ENCODE peak calls at places on chromosome 21, in four cellular contexts. O is GM12878, H is HepG2, L is K562. U is an unnamed sample.

GRCh38 chr21:43207043-43207315 is 38.2 kb downstream of the CRYAA start:
- DNase-seq in H (no peak), O (no peak), L (no peak), U (no peak)

GRCh38 chr21:19781881-19782652 is 1216.1 kb upstream of the NCAM2 start:
- DNase-seq in H (no peak), L (no peak), O (no peak), U (no peak)

GRCh38 chr21:35943752-35944151 is 116.6 kb downstream of the SETD4 start:
- DNase-seq in H (no peak), O (no peak), L (no peak), U (no peak)

GRCh38 chr21:35095859-35096291 is 46.8 kb upstream of the RUNX1 start:
- DNase-seq in O (no peak), H (no peak), L (no peak), U (no peak)

GRCh38 chr21:41249476-41249875 is 67.1 kb upstream of the FAM3B start:
- DNase-seq in H (no peak), O (no peak), L (no peak), U (no peak)

GRCh38 chr21:17911628-17912027 is 92.5 kb upstream of the C21orf91 start:
- DNase-seq in H (no peak), O (no peak), L (no peak), U (no peak)

GRCh38 chr21:42587036-42587435 is 66.4 kb upstream of the PDE9A start:
- DNase-seq in O (no peak), L (no peak), H (no peak), U (no peak)

GRCh38 chr21:41779659-41780058 is 12.8 kb upstream of the RIPK4 start:
- DNase-seq in O (no peak), L (no peak), H (no peak), U (no peak)

GRCh38 chr21:34889287-34889536 is 159.9 kb downstream of the RUNX1 start:
- DNase-seq in L (peak), O (no peak), H (peak), U (peak)

GRCh38 chr21:42688226-42688840 is 34.9 kb downstream of the PDE9A start:
- DNase-seq in O (no peak), L (no peak), H (no peak), U (no peak)

GRCh38 chr21:42636535-42636914 is 16.9 kb upstream of the PDE9A start:
- DNase-seq in H (no peak), L (no peak), O (no peak), U (no peak)

GRCh38 chr21:17257784-17258183 is 255.1 kb upstream of the CXADR start:
- DNase-seq in H (no peak), O (no peak), L (no peak), U (no peak)

GRCh38 chr21:20996421-20997307 is 1.5 kb upstream of the NCAM2 start:
- DNase-seq in H (no peak), L (no peak), O (no peak), U (no peak)

GRCh38 chr21:40947713-40948112 is 100.8 kb upstream of the DSCAM start:
- DNase-seq in H (no peak), L (no peak), O (no peak), U (no peak)

GRCh38 chr21:35469446-35469845 is 420.3 kb upstream of the RUNX1 start:
- DNase-seq in H (no peak), L (no peak), O (no peak), U (no peak)

GRCh38 chr21:34859976-34860653 is 189.0 kb downstream of the RUNX1 start:
- DNase-seq in O (no peak), H (no peak), L (no peak), U (no peak)

GRCh38 chr21:19759836-19760235 is 1238.4 kb upstream of the NCAM2 start:
- DNase-seq in H (no peak), O (no peak), L (no peak), U (no peak)

GRCh38 chr21:31609081-31609480 is 50.4 kb upstream of the SOD1 start:
- DNase-seq in H (no peak), L (peak), O (no peak), U (no peak)

GRCh38 chr21:18334066-18334465 is 69.5 kb downstream of the TMPRSS15 start:
- DNase-seq in L (no peak), H (no peak), O (no peak), U (no peak)

GRCh38 chr21:39587376-39587775 is 25.4 kb upstream of the B3GALT5 start:
- DNase-seq in H (no peak), L (peak), O (no peak), U (no peak)

GRCh38 chr21:42009018-42009830 is 936 bp downstream of the ZBTB21 start:
- DNase-seq in O (no peak), H (peak), L (peak), U (peak)

GRCh38 chr21:39633770-39634181 is 21.0 kb downstream of the B3GALT5 start:
- DNase-seq in H (no peak), O (no peak), L (no peak), U (no peak)

GRCh38 chr21:42455196-42455595 is 40.8 kb downstream of the RSPH1 start:
- DNase-seq in H (no peak), O (no peak), L (no peak), U (no peak)

GRCh38 chr21:35732788-35733187 is 327.5 kb downstream of the SETD4 start:
- DNase-seq in L (no peak), H (no peak), O (no peak), U (no peak)

GRCh38 chr21:38853421-38853919 is 47.7 kb downstream of the ETS2 start:
- DNase-seq in H (peak), L (peak), O (no peak), U (no peak)

GRCh38 chr21:42556476-42556875 is 42.8 kb downstream of the SLC37A1 start:
- DNase-seq in H (no peak), L (no peak), O (no peak), U (no peak)

GRCh38 chr21:42624095-42624830 is 29.2 kb upstream of the PDE9A start:
- DNase-seq in L (no peak), H (peak), O (no peak), U (no peak)

GRCh38 chr21:43372663-43373386 is 54.1 kb downstream of the SIK1 start:
- DNase-seq in O (no peak), L (no peak), H (no peak), U (no peak)

GRCh38 chr21:32298658-32299081 is at the start of gene MRAP:
- DNase-seq in L (peak), O (no peak), H (no peak), U (no peak)

GRCh38 chr21:42463861-42464515 is 32.0 kb downstream of the RSPH1 start:
- DNase-seq in H (peak), O (no peak), L (peak), U (peak)

GRCh38 chr21:38787461-38788274 is 18.1 kb upstream of the ETS2 start:
- DNase-seq in O (no peak), L (peak), H (peak), U (peak)

GRCh38 chr21:42164818-42165217 is 54.1 kb upstream of the ABCG1 start:
- DNase-seq in L (no peak), O (no peak), H (no peak), U (no peak)

GRCh38 chr21:19461481-19462205 is 1058.1 kb upstream of the TMPRSS15 start:
- DNase-seq in O (no peak), L (peak), H (no peak), U (no peak)

GRCh38 chr21:38671716-38672115 is 134.0 kb upstream of the ETS2 start:
- DNase-seq in O (no peak), H (no peak), L (no peak), U (no peak)

GRCh38 chr21:40333731-40334130 is 466.5 kb downstream of the PCP4 start:
- DNase-seq in H (no peak), L (no peak), O (no peak), U (no peak)

GRCh38 chr21:42233067-42233981 is 14.4 kb downstream of the ABCG1 start:
- DNase-seq in L (peak), O (peak), H (peak), U (no peak)

DNA sequence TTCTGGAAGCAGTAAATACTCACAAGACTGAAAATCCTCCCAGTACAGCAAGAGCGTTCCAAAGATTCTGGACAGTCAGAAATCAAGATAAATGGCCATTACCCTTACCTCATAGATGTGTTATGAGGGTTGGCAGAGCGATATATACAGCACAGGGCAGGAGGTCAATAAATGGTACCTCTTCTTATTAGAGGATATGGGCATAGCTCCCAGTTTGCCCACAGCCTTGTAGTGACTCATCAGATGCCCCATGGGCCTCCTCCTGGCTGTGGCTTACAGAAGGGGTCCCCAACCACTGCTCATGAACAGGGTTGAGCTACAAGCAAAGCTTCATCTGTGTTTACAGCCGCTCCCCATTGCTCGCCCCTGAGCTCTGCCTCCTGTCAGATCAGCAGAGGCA is 7.3 kb upstream of the IFNGR2 start:
- DNase-seq in L (no peak), H (no peak), O (no peak), U (no peak)
- TF ChIP-seq FOXM1 in L (no peak), H (no peak), O (no peak), U (no peak)

GRCh38 chr21:37535130-37535529 is 168.6 kb downstream of the DYRK1A start:
- DNase-seq in L (no peak), O (no peak), H (no peak), U (no peak)

GRCh38 chr21:37537391-37537996 is 170.9 kb downstream of the DYRK1A start:
- DNase-seq in L (no peak), O (no peak), H (no peak), U (no peak)

GRCh38 chr21:37534431-37534830 is 167.9 kb downstream of the DYRK1A start:
- DNase-seq in L (no peak), H (no peak), O (no peak), U (no peak)

GRCh38 chr21:37535672-37536071 is 169.1 kb downstream of the DYRK1A start:
- DNase-seq in O (no peak), L (no peak), H (no peak), U (no peak)

DNA sequence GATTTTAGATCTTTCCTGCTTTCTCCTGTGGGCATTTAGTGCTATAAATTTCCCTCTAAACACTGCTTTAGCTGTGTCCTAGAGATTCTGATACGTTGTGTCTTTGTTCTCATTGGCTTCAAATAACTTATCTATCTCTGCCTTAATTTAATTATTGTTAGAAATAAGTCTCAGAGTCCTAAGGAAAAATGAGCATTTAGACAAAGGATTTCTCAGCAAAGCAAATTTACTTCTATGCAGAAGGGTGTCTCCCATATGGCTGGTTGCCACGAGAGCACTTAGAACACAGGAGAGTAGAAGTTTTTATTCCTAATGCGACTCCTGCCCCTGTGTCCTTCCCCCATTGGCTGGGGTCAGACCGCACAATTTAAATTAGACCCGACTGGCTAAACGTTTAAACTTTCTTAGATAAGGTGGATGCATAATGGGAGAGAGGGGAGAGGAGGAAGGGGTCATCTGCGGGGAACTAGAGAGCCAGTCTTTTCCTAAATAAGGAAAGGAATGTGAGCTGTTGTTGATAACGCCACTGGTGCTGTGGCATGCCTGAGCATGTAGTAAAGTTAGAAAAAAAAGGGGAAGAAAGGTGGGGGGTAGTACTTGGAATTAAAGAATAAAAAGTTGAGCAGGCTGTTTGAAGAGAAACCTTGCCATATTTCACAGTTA is 170.2 kb downstream of the DYRK1A start:
- DNase-seq in H (no peak), O (no peak), L (peak), U (no peak)
- TF ChIP-seq BHLHE40 in H (no peak), O (no peak), L (peak), U (no peak)

GRCh38 chr21:45985471-45986315 is 4.1 kb downstream of the COL6A1 start:
- DNase-seq in O (no peak), L (no peak), H (no peak), U (no peak)
- TF ChIP-seq FOXM1 in O (no peak), L (no peak), H (no peak), U (no peak)

GRCh38 chr21:27275294-27275927 is 308.5 kb upstream of the ADAMTS5 start:
- DNase-seq in L (no peak), O (no peak), H (no peak), U (no peak)
- TF ChIP-seq BHLHE40 in L (no peak), O (no peak), H (no peak), U (no peak)

DNA sequence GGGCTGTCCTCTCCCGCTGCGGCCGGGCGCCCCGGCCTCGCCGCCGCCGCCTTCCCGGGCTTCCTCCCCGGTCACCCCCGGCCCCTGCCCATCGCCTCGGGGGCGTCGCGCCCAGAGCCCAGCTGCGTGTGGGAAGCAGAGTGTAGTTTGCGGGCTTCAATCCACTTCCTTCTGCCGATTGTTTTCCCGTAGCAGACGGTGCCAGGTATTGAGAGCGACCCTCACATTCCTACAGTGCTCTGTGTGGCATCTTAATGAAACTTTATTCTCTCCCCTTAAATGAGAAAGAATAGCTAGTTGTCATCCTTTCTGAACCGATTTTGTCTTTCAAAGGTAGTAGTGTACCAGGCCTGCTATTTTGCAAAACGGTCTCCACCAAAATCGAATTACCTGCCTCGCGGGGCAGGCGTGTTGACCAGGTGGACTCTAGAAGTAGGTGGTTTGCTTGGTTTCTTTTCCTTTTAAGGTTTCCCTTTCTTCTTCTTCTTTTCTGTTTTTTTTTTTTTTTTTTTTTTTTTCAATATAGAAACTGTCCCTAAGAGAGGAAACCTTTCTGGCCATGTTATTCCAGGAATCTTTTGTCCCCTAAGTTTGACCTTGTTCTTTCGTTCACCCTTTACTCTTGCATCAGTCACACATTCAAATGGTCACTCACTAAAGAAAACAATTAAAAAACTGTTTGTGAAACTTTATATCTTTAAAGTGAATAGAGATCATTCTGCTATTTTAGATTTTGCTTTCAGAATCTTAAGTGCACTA is 881 bp downstream of the USP25 start:
- DNase-seq in L (peak), O (no peak), H (no peak), U (no peak)
- TF ChIP-seq FOXM1 in L (no peak), O (no peak), H (no peak), U (no peak)

DNA sequence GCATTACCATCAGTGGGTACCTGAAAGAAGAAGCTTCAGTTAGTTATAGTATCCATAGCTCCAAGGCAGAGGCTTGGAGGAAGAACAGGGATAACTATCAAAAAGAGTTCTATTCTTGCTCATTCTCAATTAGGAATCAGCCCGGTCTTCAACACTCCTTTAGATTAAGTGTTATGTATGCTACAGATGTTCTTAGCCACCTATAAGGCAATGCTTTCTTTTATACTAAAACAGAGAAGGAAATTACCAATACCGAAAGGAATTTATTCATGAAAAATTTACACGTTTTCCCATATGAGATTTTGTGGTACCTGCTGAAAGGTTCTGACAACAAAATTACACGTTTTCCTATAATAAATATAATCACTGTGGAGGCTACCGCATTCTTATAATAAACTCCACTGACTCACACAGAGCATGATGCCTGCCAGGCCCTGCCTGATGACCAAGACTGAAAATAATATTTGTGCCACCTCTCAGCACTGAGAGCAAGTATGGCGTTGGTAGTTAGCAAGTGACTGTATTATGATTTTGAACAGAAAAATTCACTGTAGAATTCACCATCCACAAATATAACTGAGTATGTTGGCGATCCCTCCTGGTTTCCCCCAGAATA is 58.3 kb downstream of the APP start:
- DNase-seq in H (no peak), L (no peak), O (no peak), U (no peak)
- TF ChIP-seq BHLHE40 in H (no peak), L (no peak), O (no peak), U (no peak)

GRCh38 chr21:44441581-44442265 is 13.6 kb upstream of the LRRC3 start:
- DNase-seq in H (no peak), O (no peak), L (no peak), U (no peak)
- TF ChIP-seq FOXM1 in H (no peak), O (no peak), L (no peak), U (no peak)

GRCh38 chr21:27532081-27532480 is 565.2 kb upstream of the ADAMTS5 start:
- DNase-seq in O (no peak), L (no peak), H (peak), U (no peak)
- TF ChIP-seq BHLHE40 in O (no peak), L (no peak), H (no peak), U (no peak)

DNA sequence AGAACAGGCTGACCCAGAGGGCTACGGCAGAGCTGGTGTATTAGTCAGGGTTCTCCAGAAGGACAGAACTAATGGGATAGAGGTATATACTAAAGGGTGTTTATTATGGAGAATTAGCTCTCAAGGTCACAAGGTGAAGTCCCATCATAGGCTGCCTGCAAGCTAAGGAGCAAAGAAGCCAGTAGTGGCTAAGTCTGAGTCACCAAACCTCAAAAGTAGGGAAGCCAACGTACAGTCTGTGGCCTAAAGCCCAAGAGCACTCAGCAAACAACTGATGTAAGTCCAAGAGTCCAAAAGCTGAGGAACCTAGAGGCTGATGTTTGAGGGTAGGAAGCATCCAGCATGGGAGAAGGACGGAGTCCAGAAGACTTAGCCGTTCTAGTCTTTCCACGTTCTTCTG is 179.2 kb downstream of the BACH1 start:
- DNase-seq in L (peak), H (no peak), O (no peak), U (no peak)
- TF ChIP-seq FOXM1 in L (no peak), H (no peak), O (no peak), U (no peak)